ENCODE peak calls at places on chromosomes 3 and 15, in eight cellular contexts. One of them, this sample, is unnamed.

GRCh38 chr3:177618873-177619771 is 421.8 kb upstream of the TBL1XR1 start:
- DNase-seq in GM18507: no peak
- DNase-seq in left colon: no peak
- DNase-seq in OCI-LY7: no peak
- DNase-seq in esophagus squamous epithelium: no peak
- DNase-seq in SK-MEL-5: peak
- DNase-seq in T-helper 9 cell: no peak
- DNase-seq in lung: no peak
- DNase-seq in this sample: no peak

GRCh38 chr3:53956591-53956990 is 64.9 kb upstream of the SELENOK start:
- DNase-seq in GM18507: no peak
- DNase-seq in left colon: no peak
- DNase-seq in OCI-LY7: no peak
- DNase-seq in esophagus squamous epithelium: no peak
- DNase-seq in SK-MEL-5: no peak
- DNase-seq in T-helper 9 cell: no peak
- DNase-seq in lung: no peak
- DNase-seq in this sample: no peak

GRCh38 chr3:147846854-147847453 is 437.8 kb downstream of the ZIC1 start:
- DNase-seq in GM18507: no peak
- DNase-seq in left colon: no peak
- DNase-seq in OCI-LY7: no peak
- DNase-seq in esophagus squamous epithelium: no peak
- DNase-seq in SK-MEL-5: no peak
- DNase-seq in T-helper 9 cell: no peak
- DNase-seq in lung: no peak
- DNase-seq in this sample: no peak

GRCh38 chr3:192133271-192133670 is 594.1 kb downstream of the FGF12 start:
- DNase-seq in GM18507: no peak
- DNase-seq in left colon: no peak
- DNase-seq in OCI-LY7: no peak
- DNase-seq in esophagus squamous epithelium: no peak
- DNase-seq in SK-MEL-5: no peak
- DNase-seq in T-helper 9 cell: no peak
- DNase-seq in lung: no peak
- DNase-seq in this sample: no peak

GRCh38 chr3:119362940-119363725 is 69.0 kb downstream of the ARHGAP31 start:
- DNase-seq in GM18507: no peak
- DNase-seq in left colon: no peak
- DNase-seq in OCI-LY7: no peak
- DNase-seq in esophagus squamous epithelium: no peak
- DNase-seq in SK-MEL-5: no peak
- DNase-seq in T-helper 9 cell: no peak
- DNase-seq in lung: no peak
- DNase-seq in this sample: no peak

GRCh38 chr15:64246364-64247189 is 83.8 kb upstream of the PPIB start:
- DNase-seq in GM18507: peak
- DNase-seq in left colon: no peak
- DNase-seq in OCI-LY7: no peak
- DNase-seq in esophagus squamous epithelium: no peak
- DNase-seq in SK-MEL-5: peak
- DNase-seq in T-helper 9 cell: no peak
- DNase-seq in lung: no peak
- DNase-seq in this sample: no peak

GRCh38 chr3:182118081-182118480 is 406.4 kb downstream of the SOX2 start:
- DNase-seq in GM18507: no peak
- DNase-seq in left colon: no peak
- DNase-seq in OCI-LY7: no peak
- DNase-seq in esophagus squamous epithelium: no peak
- DNase-seq in SK-MEL-5: no peak
- DNase-seq in T-helper 9 cell: no peak
- DNase-seq in lung: no peak
- DNase-seq in this sample: no peak

GRCh38 chr3:169886671-169887070 is 16.9 kb upstream of the LRRC31 start:
- DNase-seq in GM18507: no peak
- DNase-seq in left colon: no peak
- DNase-seq in OCI-LY7: no peak
- DNase-seq in esophagus squamous epithelium: no peak
- DNase-seq in SK-MEL-5: no peak
- DNase-seq in T-helper 9 cell: no peak
- DNase-seq in lung: peak
- DNase-seq in this sample: no peak

GRCh38 chr15:93428807-93429351 is 339.9 kb upstream of the RGMA start:
- DNase-seq in GM18507: no peak
- DNase-seq in left colon: no peak
- DNase-seq in OCI-LY7: no peak
- DNase-seq in esophagus squamous epithelium: no peak
- DNase-seq in SK-MEL-5: no peak
- DNase-seq in T-helper 9 cell: no peak
- DNase-seq in lung: no peak
- DNase-seq in this sample: no peak

GRCh38 chr3:38637906-38638305 is 11.6 kb downstream of the SCN5A start:
- DNase-seq in GM18507: no peak
- DNase-seq in left colon: no peak
- DNase-seq in OCI-LY7: no peak
- DNase-seq in esophagus squamous epithelium: no peak
- DNase-seq in SK-MEL-5: no peak
- DNase-seq in T-helper 9 cell: no peak
- DNase-seq in lung: no peak
- DNase-seq in this sample: no peak

GRCh38 chr3:136194409-136195257 is 1.5 kb downstream of the MSL2 start:
- DNase-seq in GM18507: no peak
- DNase-seq in left colon: peak
- DNase-seq in OCI-LY7: peak
- DNase-seq in esophagus squamous epithelium: no peak
- DNase-seq in SK-MEL-5: peak
- DNase-seq in T-helper 9 cell: peak
- DNase-seq in lung: peak
- DNase-seq in this sample: peak

GRCh38 chr15:57792729-57793449 is 86.4 kb downstream of the POLR2M start:
- DNase-seq in GM18507: no peak
- DNase-seq in left colon: no peak
- DNase-seq in OCI-LY7: no peak
- DNase-seq in esophagus squamous epithelium: no peak
- DNase-seq in SK-MEL-5: no peak
- DNase-seq in T-helper 9 cell: no peak
- DNase-seq in lung: no peak
- DNase-seq in this sample: peak

GRCh38 chr15:56082263-56082761 is 88.9 kb upstream of the NEDD4 start:
- DNase-seq in GM18507: no peak
- DNase-seq in left colon: no peak
- DNase-seq in OCI-LY7: no peak
- DNase-seq in esophagus squamous epithelium: no peak
- DNase-seq in SK-MEL-5: no peak
- DNase-seq in T-helper 9 cell: no peak
- DNase-seq in lung: no peak
- DNase-seq in this sample: no peak

GRCh38 chr3:29759021-29759359 is 478.1 kb downstream of the RBMS3 start:
- DNase-seq in GM18507: no peak
- DNase-seq in left colon: no peak
- DNase-seq in OCI-LY7: no peak
- DNase-seq in esophagus squamous epithelium: no peak
- DNase-seq in SK-MEL-5: no peak
- DNase-seq in T-helper 9 cell: no peak
- DNase-seq in lung: no peak
- DNase-seq in this sample: no peak

GRCh38 chr15:72342385-72342784 is 22.4 kb upstream of the CELF6 start:
- DNase-seq in GM18507: no peak
- DNase-seq in left colon: no peak
- DNase-seq in OCI-LY7: peak
- DNase-seq in esophagus squamous epithelium: no peak
- DNase-seq in SK-MEL-5: peak
- DNase-seq in T-helper 9 cell: peak
- DNase-seq in lung: no peak
- DNase-seq in this sample: peak

GRCh38 chr3:8239095-8239494 is 262.5 kb upstream of the LMCD1 start:
- DNase-seq in GM18507: no peak
- DNase-seq in left colon: no peak
- DNase-seq in OCI-LY7: no peak
- DNase-seq in esophagus squamous epithelium: no peak
- DNase-seq in SK-MEL-5: no peak
- DNase-seq in T-helper 9 cell: no peak
- DNase-seq in lung: no peak
- DNase-seq in this sample: no peak

GRCh38 chr15:69713726-69714559 is 261.3 kb downstream of the RPLP1 start:
- DNase-seq in GM18507: peak
- DNase-seq in left colon: peak
- DNase-seq in OCI-LY7: no peak
- DNase-seq in esophagus squamous epithelium: no peak
- DNase-seq in SK-MEL-5: no peak
- DNase-seq in T-helper 9 cell: peak
- DNase-seq in lung: no peak
- DNase-seq in this sample: peak

GRCh38 chr3:41679412-41679811 is 282.5 kb downstream of the ULK4 start:
- DNase-seq in GM18507: no peak
- DNase-seq in left colon: no peak
- DNase-seq in OCI-LY7: no peak
- DNase-seq in esophagus squamous epithelium: no peak
- DNase-seq in SK-MEL-5: no peak
- DNase-seq in T-helper 9 cell: no peak
- DNase-seq in lung: no peak
- DNase-seq in this sample: no peak

GRCh38 chr3:140972833-140973232 is 31.2 kb downstream of the SLC25A36 start:
- DNase-seq in GM18507: no peak
- DNase-seq in left colon: no peak
- DNase-seq in OCI-LY7: peak
- DNase-seq in esophagus squamous epithelium: no peak
- DNase-seq in SK-MEL-5: peak
- DNase-seq in T-helper 9 cell: no peak
- DNase-seq in lung: no peak
- DNase-seq in this sample: no peak

GRCh38 chr3:10929978-10930620 is 62.4 kb upstream of the SLC6A1 start:
- DNase-seq in GM18507: no peak
- DNase-seq in left colon: peak
- DNase-seq in OCI-LY7: no peak
- DNase-seq in esophagus squamous epithelium: no peak
- DNase-seq in SK-MEL-5: no peak
- DNase-seq in T-helper 9 cell: no peak
- DNase-seq in lung: no peak
- DNase-seq in this sample: no peak

GRCh38 chr15:67943961-67944674 is 104.3 kb upstream of the RNU6-1 start:
- DNase-seq in GM18507: no peak
- DNase-seq in left colon: peak
- DNase-seq in OCI-LY7: no peak
- DNase-seq in esophagus squamous epithelium: no peak
- DNase-seq in SK-MEL-5: no peak
- DNase-seq in T-helper 9 cell: no peak
- DNase-seq in lung: no peak
- DNase-seq in this sample: no peak

GRCh38 chr15:92848852-92849598 is 51.1 kb upstream of the CHD2 start:
- DNase-seq in GM18507: peak
- DNase-seq in left colon: no peak
- DNase-seq in OCI-LY7: peak
- DNase-seq in esophagus squamous epithelium: no peak
- DNase-seq in SK-MEL-5: no peak
- DNase-seq in T-helper 9 cell: peak
- DNase-seq in lung: no peak
- DNase-seq in this sample: peak

GRCh38 chr3:178005961-178006360 is 530.3 kb upstream of the KCNMB2 start:
- DNase-seq in GM18507: no peak
- DNase-seq in left colon: no peak
- DNase-seq in OCI-LY7: no peak
- DNase-seq in esophagus squamous epithelium: no peak
- DNase-seq in SK-MEL-5: peak
- DNase-seq in T-helper 9 cell: no peak
- DNase-seq in lung: no peak
- DNase-seq in this sample: no peak

GRCh38 chr3:127655641-127656040 is 17.1 kb upstream of the ABTB1 start:
- DNase-seq in GM18507: no peak
- DNase-seq in left colon: no peak
- DNase-seq in OCI-LY7: no peak
- DNase-seq in esophagus squamous epithelium: no peak
- DNase-seq in SK-MEL-5: no peak
- DNase-seq in T-helper 9 cell: no peak
- DNase-seq in lung: no peak
- DNase-seq in this sample: no peak

GRCh38 chr3:59733041-59733809 is 683.4 kb upstream of the CFAP20DC start:
- DNase-seq in GM18507: no peak
- DNase-seq in left colon: no peak
- DNase-seq in OCI-LY7: no peak
- DNase-seq in esophagus squamous epithelium: no peak
- DNase-seq in SK-MEL-5: no peak
- DNase-seq in T-helper 9 cell: no peak
- DNase-seq in lung: no peak
- DNase-seq in this sample: no peak

GRCh38 chr15:40217166-40217785 is 21.6 kb upstream of the PAK6 start:
- DNase-seq in GM18507: no peak
- DNase-seq in left colon: peak
- DNase-seq in OCI-LY7: peak
- DNase-seq in esophagus squamous epithelium: no peak
- DNase-seq in SK-MEL-5: peak
- DNase-seq in T-helper 9 cell: no peak
- DNase-seq in lung: peak
- DNase-seq in this sample: peak

GRCh38 chr15:26045516-26045915 is 182.4 kb upstream of the ATP10A start:
- DNase-seq in GM18507: no peak
- DNase-seq in left colon: no peak
- DNase-seq in OCI-LY7: no peak
- DNase-seq in esophagus squamous epithelium: no peak
- DNase-seq in SK-MEL-5: no peak
- DNase-seq in T-helper 9 cell: no peak
- DNase-seq in lung: no peak
- DNase-seq in this sample: no peak

GRCh38 chr3:70990723-70991122 is 592.8 kb downstream of the FOXP1 start:
- DNase-seq in GM18507: no peak
- DNase-seq in left colon: no peak
- DNase-seq in OCI-LY7: no peak
- DNase-seq in esophagus squamous epithelium: no peak
- DNase-seq in SK-MEL-5: no peak
- DNase-seq in T-helper 9 cell: no peak
- DNase-seq in lung: no peak
- DNase-seq in this sample: no peak

GRCh38 chr15:52392008-52392687 is 96.5 kb upstream of the MYO5C start:
- DNase-seq in GM18507: no peak
- DNase-seq in left colon: no peak
- DNase-seq in OCI-LY7: no peak
- DNase-seq in esophagus squamous epithelium: no peak
- DNase-seq in SK-MEL-5: peak
- DNase-seq in T-helper 9 cell: no peak
- DNase-seq in lung: no peak
- DNase-seq in this sample: no peak

GRCh38 chr3:194805546-194805945 is 119.9 kb downstream of the FAM43A start:
- DNase-seq in GM18507: no peak
- DNase-seq in left colon: no peak
- DNase-seq in OCI-LY7: no peak
- DNase-seq in esophagus squamous epithelium: no peak
- DNase-seq in SK-MEL-5: no peak
- DNase-seq in T-helper 9 cell: no peak
- DNase-seq in lung: no peak
- DNase-seq in this sample: no peak

GRCh38 chr3:101703169-101703568 is 16.7 kb upstream of the RPL24 start:
- DNase-seq in GM18507: no peak
- DNase-seq in left colon: no peak
- DNase-seq in OCI-LY7: no peak
- DNase-seq in esophagus squamous epithelium: no peak
- DNase-seq in SK-MEL-5: no peak
- DNase-seq in T-helper 9 cell: no peak
- DNase-seq in lung: no peak
- DNase-seq in this sample: no peak

GRCh38 chr15:94236638-94237037 is 5.3 kb downstream of the MCTP2 start:
- DNase-seq in GM18507: no peak
- DNase-seq in left colon: no peak
- DNase-seq in OCI-LY7: no peak
- DNase-seq in esophagus squamous epithelium: no peak
- DNase-seq in SK-MEL-5: no peak
- DNase-seq in T-helper 9 cell: no peak
- DNase-seq in lung: no peak
- DNase-seq in this sample: no peak

GRCh38 chr3:48428863-48429415 is 947 bp downstream of the PLXNB1 start:
- DNase-seq in GM18507: no peak
- DNase-seq in left colon: no peak
- DNase-seq in OCI-LY7: no peak
- DNase-seq in esophagus squamous epithelium: no peak
- DNase-seq in SK-MEL-5: no peak
- DNase-seq in T-helper 9 cell: no peak
- DNase-seq in lung: no peak
- DNase-seq in this sample: no peak

GRCh38 chr15:43912991-43913927 is 86.5 kb downstream of the WDR76 start:
- DNase-seq in GM18507: no peak
- DNase-seq in left colon: no peak
- DNase-seq in OCI-LY7: no peak
- DNase-seq in esophagus squamous epithelium: no peak
- DNase-seq in SK-MEL-5: peak
- DNase-seq in T-helper 9 cell: no peak
- DNase-seq in lung: no peak
- DNase-seq in this sample: no peak

This sample was measured in Peyer's patch.